ENCODE peak calls at places on chromosome 15, in nine cellular contexts. L is ELR; E is GM12865; H is stimulated activated CD4-positive, alpha-beta T cell treated with anti-CD3 and anti-CD28 coated beads, Interleukin-4, amount 100 ng/mL, for 1 hour; T is HuH-7; C is left cardiac atrium; A is stimulated activated CD8-positive, alpha-beta memory T cell treated with anti-CD3 and anti-CD28 coated beads, Interleukin-15, amount 100 ng/mL, for 24 hours; Z is globus pallidus; M is M059J. B is an unnamed sample.

GRCh38 chr15:34883633-34884032 is 85.9 kb downstream of the AQR start:
- DNase-seq in L (peak), E (no peak), H (no peak), T (no peak), C (no peak), A (no peak), Z (no peak), M (no peak), B (no peak)

GRCh38 chr15:62118446-62118964 is 46.6 kb downstream of the C2CD4B start:
- DNase-seq in L (peak), E (no peak), H (no peak), T (no peak), C (no peak), A (no peak), Z (no peak), M (peak), B (peak)

GRCh38 chr15:35603298-35603697 is 57.3 kb upstream of the DPH6 start:
- DNase-seq in L (peak), E (peak), H (no peak), T (no peak), C (no peak), A (no peak), Z (no peak), M (peak), B (peak)

GRCh38 chr15:56805466-56806146 is 72.3 kb upstream of the ZNF280D start:
- DNase-seq in L (peak), E (peak), H (no peak), T (no peak), C (peak), A (no peak), Z (peak), M (peak), B (peak)

GRCh38 chr15:101451192-101451799 is 38.2 kb downstream of the PCSK6 start:
- DNase-seq in L (no peak), E (no peak), H (no peak), T (no peak), C (peak), A (no peak), Z (no peak), M (no peak), B (peak)

GRCh38 chr15:65867244-65867643 is 2.0 kb upstream of the RAB11A start:
- DNase-seq in L (peak), E (no peak), H (no peak), T (no peak), C (no peak), A (no peak), Z (no peak), M (no peak), B (no peak)

GRCh38 chr15:78408961-78409360 is 29.1 kb upstream of the IREB2 start:
- DNase-seq in L (no peak), E (no peak), H (no peak), T (no peak), C (no peak), A (no peak), Z (no peak), M (no peak), B (no peak)

GRCh38 chr15:91852741-91853500 is 587 bp upstream of the SLCO3A1 start:
- DNase-seq in L (peak), E (peak), H (peak), T (peak), C (peak), A (peak), Z (peak), M (peak), B (peak)

GRCh38 chr15:57567909-57568308 is 23.8 kb upstream of the MYZAP start:
- DNase-seq in L (no peak), E (no peak), H (no peak), T (no peak), C (no peak), A (no peak), Z (no peak), M (peak), B (no peak)

GRCh38 chr15:91032919-91033803 is 10.8 kb upstream of the VPS33B start:
- DNase-seq in L (peak), E (peak), H (peak), T (peak), C (peak), A (no peak), Z (no peak), M (peak), B (no peak)

GRCh38 chr15:51223771-51224229 is 114.6 kb downstream of the CYP19A1 start:
- DNase-seq in L (peak), E (peak), H (no peak), T (no peak), C (no peak), A (no peak), Z (peak), M (peak), B (peak)

GRCh38 chr15:101024111-101024695 is 105.0 kb downstream of the LRRK1 start:
- DNase-seq in L (peak), E (no peak), H (no peak), T (no peak), C (peak), A (no peak), Z (no peak), M (no peak), B (no peak)

GRCh38 chr15:78930577-78931388 is 14.1 kb downstream of the CTSH start:
- DNase-seq in L (peak), E (no peak), H (no peak), T (no peak), C (no peak), A (no peak), Z (no peak), M (peak), B (peak)

GRCh38 chr15:48515497-48515896 is 130.0 kb downstream of the FBN1 start:
- DNase-seq in L (no peak), E (no peak), H (no peak), T (no peak), C (no peak), A (no peak), Z (no peak), M (no peak), B (no peak)